ENCODE peak calls at places on chromosomes 1 and 21, in ten cellular contexts. O, Z, F, K, H, R, J, D, B and C are unnamed samples.

GRCh38 chr1:72284084-72284397 is 1.7 kb upstream of the NEGR1 start:
- DNase-seq in K (no peak), F (no peak), Z (no peak), D (no peak), O (peak; percentile 36), H (no peak), R (no peak), J (no peak), B (no peak), C (no peak)

GRCh38 chr1:179241716-179242115 is 12.2 kb upstream of the ABL2 start:
- DNase-seq in Z (no peak), K (no peak), D (no peak), J (no peak), B (no peak), F (no peak), R (no peak), H (no peak), O (no peak), C (no peak)

GRCh38 chr1:224615861-224616760 is at the start of gene CNIH3:
- DNase-seq in J (peak; percentile 43), F (peak; percentile 44), Z (peak; percentile 88), K (peak; percentile 64), O (no peak), D (peak; percentile 25), H (peak; percentile 71), R (peak; percentile 5), B (peak; percentile 91), C (no peak)

GRCh38 chr1:30229960-30230359 is 493.4 kb downstream of the MATN1 start:
- DNase-seq in B (no peak), O (no peak), H (no peak), R (no peak), Z (no peak), D (no peak), J (no peak), F (no peak), K (no peak), C (no peak)

GRCh38 chr1:32870615-32871363 is at the start of gene FNDC5:
- DNase-seq in Z (no peak), J (peak; percentile 44), O (no peak), K (peak; percentile 83), D (no peak), R (no peak), B (peak; percentile 86), F (peak; percentile 51), H (no peak), C (no peak)

GRCh38 chr1:162609306-162609705 is 23.0 kb upstream of the DDR2 start:
- DNase-seq in R (no peak), K (no peak), Z (no peak), O (no peak), H (no peak), B (no peak), F (no peak), D (no peak), J (no peak), C (no peak)

GRCh38 chr1:200302192-200302892 is 107.5 kb downstream of the ZNF281 start:
- DNase-seq in D (peak; percentile 45), O (no peak), J (no peak), K (peak; percentile 54), R (peak; percentile 15), B (peak; percentile 42), F (peak; percentile 57), H (peak; percentile 23), Z (peak; percentile 48), C (peak; percentile 39)

GRCh38 chr1:88210088-88210825 is 473.8 kb upstream of the PKN2 start:
- DNase-seq in K (no peak), D (no peak), Z (no peak), J (no peak), R (no peak), F (no peak), B (no peak), O (no peak), H (no peak), C (no peak)

GRCh38 chr1:9269078-9269501 is 23.6 kb upstream of the SPSB1 start:
- DNase-seq in J (no peak), B (no peak), K (no peak), Z (no peak), D (no peak), H (no peak), R (no peak), O (no peak), F (no peak), C (no peak)

GRCh38 chr1:10866314-10867091 is 70.1 kb upstream of the CASZ1 start:
- DNase-seq in J (peak; percentile 61), K (peak; percentile 38), Z (no peak), R (no peak), H (peak; percentile 51), O (no peak), B (peak; percentile 75), F (peak; percentile 10), D (peak; percentile 7), C (no peak)

GRCh38 chr1:162902372-162902771 is 41.4 kb upstream of the CCDC190 start:
- DNase-seq in Z (peak; percentile 49), F (peak; percentile 79), O (no peak), R (no peak), D (no peak), B (no peak), H (no peak), J (no peak), K (peak; percentile 50), C (no peak)

GRCh38 chr21:27582246-27582945 is 615.5 kb upstream of the ADAMTS5 start:
- DNase-seq in Z (peak; percentile 32), D (no peak), H (no peak), O (no peak), F (peak; percentile 20), K (no peak), B (no peak), R (no peak), J (no peak), C (no peak)

GRCh38 chr1:225603538-225604354 is 49.2 kb downstream of the ENAH start:
- DNase-seq in J (no peak), F (peak; percentile 76), D (no peak), R (no peak), Z (peak; percentile 58), H (no peak), B (no peak), K (peak; percentile 24), O (peak; percentile 32), C (no peak)

GRCh38 chr1:207998691-207999090 is 87.8 kb upstream of the CD34 start:
- DNase-seq in D (no peak), F (no peak), K (no peak), B (no peak), H (no peak), J (no peak), Z (no peak), O (no peak), R (no peak), C (no peak)

GRCh38 chr1:153023109-153023508 is 7.9 kb upstream of the SPRR1B start:
- DNase-seq in O (no peak), B (no peak), K (no peak), J (no peak), Z (no peak), H (no peak), D (no peak), R (no peak), F (no peak), C (no peak)

GRCh38 chr1:83882906-83883305 is 116.0 kb downstream of the TTLL7 start:
- DNase-seq in R (no peak), D (no peak), H (peak; percentile 9), K (peak; percentile 54), J (peak; percentile 21), O (peak; percentile 10), Z (peak; percentile 43), F (peak; percentile 36), B (peak; percentile 16), C (no peak)

GRCh38 chr1:38997901-38998190 is 6.8 kb downstream of the AKIRIN1 start:
- DNase-seq in J (no peak), R (no peak), H (no peak), F (no peak), O (no peak), Z (no peak), D (no peak), B (no peak), K (no peak), C (no peak)

GRCh38 chr21:28754127-28754611 is 238.5 kb downstream of the LTN1 start:
- DNase-seq in D (no peak), O (no peak), F (peak; percentile 97), H (no peak), K (peak; percentile 67), Z (peak; percentile 99), R (no peak), J (no peak), B (no peak), C (no peak)

GRCh38 chr1:156667610-156667967 is 9.6 kb downstream of the NES start:
- DNase-seq in Z (peak; percentile 69), K (no peak), O (no peak), F (peak; percentile 56), J (no peak), D (no peak), R (no peak), B (no peak), H (no peak), C (no peak)

GRCh38 chr1:2231667-2232254 is 3.6 kb downstream of the SKI start:
- DNase-seq in Z (peak; percentile 87), K (peak; percentile 81), H (peak; percentile 64), F (peak; percentile 89), D (peak; percentile 75), B (peak; percentile 75), R (peak; percentile 40), O (peak; percentile 71), J (no peak), C (peak; percentile 73)

GRCh38 chr1:7460807-7461206 is 310.3 kb upstream of the VAMP3 start:
- DNase-seq in B (peak; percentile 39), K (no peak), D (no peak), H (no peak), Z (no peak), F (no peak), R (no peak), J (no peak), O (no peak), C (no peak)

GRCh38 chr21:16072692-16073091 is 342.9 kb downstream of the USP25 start:
- DNase-seq in J (no peak), F (peak; percentile 58), O (peak; percentile 86), Z (peak; percentile 96), K (peak; percentile 26), H (no peak), D (no peak), R (no peak), B (no peak), C (no peak)

GRCh38 chr1:114081145-114082046 is 72.3 kb downstream of the SYT6 start:
- DNase-seq in K (no peak), R (no peak), D (no peak), Z (no peak), F (no peak), H (no peak), O (no peak), J (no peak), B (no peak), C (no peak)

GRCh38 chr1:219798283-219799030 is 129.9 kb downstream of the SLC30A10 start:
- DNase-seq in B (no peak), K (peak; percentile 17), H (no peak), Z (peak; percentile 77), F (peak; percentile 74), R (no peak), J (no peak), D (no peak), O (peak; percentile 84), C (no peak)

GRCh38 chr1:7508830-7509508 is 262.1 kb upstream of the VAMP3 start:
- DNase-seq in F (no peak), B (no peak), J (no peak), Z (no peak), R (no peak), H (no peak), K (no peak), D (no peak), O (no peak), C (no peak)

GRCh38 chr1:54310439-54311328 is 95.5 kb downstream of the SSBP3 start:
- DNase-seq in Z (peak; percentile 24), D (no peak), K (peak; percentile 64), F (peak; percentile 56), J (no peak), R (no peak), O (no peak), B (peak; percentile 80), H (peak; percentile 51), C (no peak)

GRCh38 chr1:9603766-9604753 is 15.3 kb downstream of the TMEM201 start:
- DNase-seq in Z (no peak), K (no peak), J (no peak), H (no peak), D (no peak), B (no peak), R (no peak), O (no peak), F (no peak), C (no peak)

GRCh38 chr1:61326713-61327112 is 244.4 kb downstream of the NFIA start:
- DNase-seq in B (no peak), K (no peak), Z (no peak), H (no peak), O (no peak), R (no peak), F (no peak), J (no peak), D (no peak), C (no peak)